ENCODE peak calls at places on chromosomes 1 and 21, in ten cellular contexts. X, J, K, U, L, B, O, T, S and W are unnamed samples.

GRCh38 chr1:203478986-203479385 is 3.4 kb downstream of the PRELP start:
- DNase-seq in O (no peak), L (no peak), K (no peak), S (no peak), U (no peak), J (peak; percentile 84), X (no peak), T (no peak), B (no peak), W (no peak)

GRCh38 chr1:186812560-186812959 is 16.2 kb upstream of the PLA2G4A start:
- DNase-seq in T (no peak), U (no peak), B (no peak), J (no peak), O (no peak), L (no peak), S (peak; percentile 87), K (no peak), X (no peak), W (no peak)

GRCh38 chr1:212727386-212728181 is 27.9 kb upstream of the BATF3 start:
- DNase-seq in K (no peak), O (no peak), B (no peak), X (no peak), L (peak; percentile 65), J (no peak), S (peak; percentile 55), T (no peak), U (no peak), W (no peak)

GRCh38 chr21:42315296-42315891 is at the start of gene TFF3:
- DNase-seq in J (peak; percentile 42), X (peak; percentile 97), U (no peak), S (no peak), B (no peak), T (no peak), O (no peak), L (no peak), K (no peak), W (peak; percentile 67)

GRCh38 chr1:47841356-47841755 is 155.8 kb downstream of the TRABD2B start:
- DNase-seq in B (no peak), T (no peak), S (no peak), K (peak; percentile 48), O (no peak), J (peak; percentile 47), X (no peak), U (no peak), L (no peak), W (peak; percentile 66)

GRCh38 chr1:1132042-1132927 is 16.4 kb upstream of the C1orf159 start:
- DNase-seq in K (no peak), L (no peak), B (no peak), X (no peak), T (no peak), J (peak; percentile 62), U (no peak), S (no peak), O (no peak), W (no peak)

GRCh38 chr1:11414921-11415538 is 63.9 kb upstream of the DISP3 start:
- DNase-seq in T (no peak), U (no peak), X (no peak), B (no peak), O (no peak), K (no peak), S (no peak), L (no peak), J (no peak), W (no peak)

GRCh38 chr1:156439036-156439435 is 61.5 kb downstream of the MEF2D start:
- DNase-seq in J (no peak), L (no peak), U (no peak), B (no peak), K (no peak), T (no peak), X (no peak), S (no peak), O (no peak), W (no peak)

GRCh38 chr1:29186707-29187106 is 5.0 kb upstream of the SRSF4 start:
- DNase-seq in S (no peak), L (no peak), O (no peak), X (no peak), J (peak; percentile 50), K (no peak), T (no peak), U (no peak), B (no peak), W (no peak)

GRCh38 chr1:9253706-9254105 is 19.1 kb downstream of the H6PD start:
- DNase-seq in B (no peak), K (no peak), X (no peak), T (no peak), L (no peak), O (no peak), S (no peak), U (no peak), J (no peak), W (no peak)

GRCh38 chr1:52294580-52294979 is 71.4 kb downstream of the CC2D1B start:
- DNase-seq in U (no peak), O (no peak), J (no peak), B (no peak), X (no peak), L (no peak), K (no peak), S (no peak), T (no peak), W (no peak)

GRCh38 chr1:182671779-182672486 is 12.5 kb downstream of the RGS8 start:
- DNase-seq in B (no peak), O (no peak), K (no peak), T (peak; percentile 58), U (no peak), L (no peak), S (no peak), J (no peak), X (no peak), W (no peak)

GRCh38 chr1:157961805-157962762 is 31.4 kb upstream of the KIRREL1 start:
- DNase-seq in S (peak; percentile 69), X (no peak), J (no peak), T (no peak), O (no peak), L (no peak), K (no peak), U (no peak), B (no peak), W (no peak)

GRCh38 chr1:168977618-168978017 is 128.9 kb upstream of the ATP1B1 start:
- DNase-seq in L (no peak), O (no peak), S (no peak), T (no peak), U (no peak), J (no peak), K (no peak), B (no peak), X (no peak), W (no peak)

GRCh38 chr1:85325920-85326319 is 49.5 kb upstream of the BCL10 start:
- DNase-seq in L (no peak), B (no peak), O (no peak), J (no peak), K (no peak), S (no peak), X (no peak), U (no peak), T (no peak), W (no peak)

GRCh38 chr21:17371470-17371869 is 141.4 kb upstream of the CXADR start:
- DNase-seq in U (no peak), J (no peak), O (no peak), B (no peak), K (no peak), X (no peak), L (no peak), T (no peak), S (peak; percentile 31), W (no peak)

GRCh38 chr1:206923009-206923960 is 1.5 kb upstream of the FCMR start:
- DNase-seq in B (peak; percentile 49), T (no peak), X (no peak), O (peak; percentile 59), K (no peak), S (no peak), J (no peak), U (no peak), L (peak; percentile 78), W (no peak)

GRCh38 chr1:193417420-193417819 is 231.0 kb upstream of the B3GALT2 start:
- DNase-seq in J (no peak), O (no peak), S (no peak), U (no peak), B (no peak), L (no peak), T (no peak), X (no peak), K (no peak), W (no peak)

GRCh38 chr1:234975122-234975940 is 153.3 kb downstream of the TOMM20 start:
- DNase-seq in K (no peak), S (peak; percentile 95), X (peak; percentile 94), J (peak; percentile 74), O (no peak), L (no peak), U (no peak), B (no peak), T (no peak), W (peak; percentile 60)

GRCh38 chr1:54403808-54404261 is 2.4 kb downstream of the SSBP3 start:
- DNase-seq in J (peak; percentile 49), O (no peak), T (no peak), K (no peak), U (no peak), L (no peak), B (no peak), X (no peak), S (no peak), W (no peak)